ENCODE peak calls at places on chromosomes 4 and X, in five cellular contexts. One of them, this sample, is unnamed.

GRCh38 chrX:110310896-110311295 is 7.0 kb downstream of the AMMECR1 start:
- DNase-seq in stimulated activated CD8-positive, alpha-beta memory T cell treated with anti-CD3 and anti-CD28 coated beads, Interleukin-12 subunit alpha, Interleukin-12 subunit beta, amount 100 ng/mL, for 4 hours: no peak
- DNase-seq in MCF 10A: peak; percentile 7
- DNase-seq in SK-N-SH: no peak
- DNase-seq in heart right ventricle: no peak
- DNase-seq in this sample: no peak

GRCh38 chr4:26219206-26219605 is 101.6 kb upstream of the RBPJ start:
- DNase-seq in stimulated activated CD8-positive, alpha-beta memory T cell treated with anti-CD3 and anti-CD28 coated beads, Interleukin-12 subunit alpha, Interleukin-12 subunit beta, amount 100 ng/mL, for 4 hours: no peak
- DNase-seq in MCF 10A: no peak
- DNase-seq in heart right ventricle: no peak
- DNase-seq in SK-N-SH: no peak
- DNase-seq in this sample: no peak

GRCh38 chr4:189506080-189506479 is 434.6 kb upstream of the FRG1 start:
- DNase-seq in heart right ventricle: no peak
- DNase-seq in stimulated activated CD8-positive, alpha-beta memory T cell treated with anti-CD3 and anti-CD28 coated beads, Interleukin-12 subunit alpha, Interleukin-12 subunit beta, amount 100 ng/mL, for 4 hours: no peak
- DNase-seq in MCF 10A: no peak
- DNase-seq in SK-N-SH: no peak
- DNase-seq in this sample: no peak

GRCh38 chr4:168917150-168917779 is 92.8 kb downstream of the CBR4 start:
- DNase-seq in SK-N-SH: peak; percentile 42
- DNase-seq in MCF 10A: peak; percentile 64
- DNase-seq in stimulated activated CD8-positive, alpha-beta memory T cell treated with anti-CD3 and anti-CD28 coated beads, Interleukin-12 subunit alpha, Interleukin-12 subunit beta, amount 100 ng/mL, for 4 hours: no peak
- DNase-seq in heart right ventricle: no peak
- DNase-seq in this sample: no peak

GRCh38 chr4:69858683-69859082 is 1.3 kb downstream of the SULT1E1 start:
- DNase-seq in SK-N-SH: no peak
- DNase-seq in MCF 10A: peak; percentile 81
- DNase-seq in heart right ventricle: no peak
- DNase-seq in stimulated activated CD8-positive, alpha-beta memory T cell treated with anti-CD3 and anti-CD28 coated beads, Interleukin-12 subunit alpha, Interleukin-12 subunit beta, amount 100 ng/mL, for 4 hours: no peak
- DNase-seq in this sample: peak; percentile 73

GRCh38 chr4:120718979-120719566 is 203.5 kb downstream of the PRDM5 start:
- DNase-seq in heart right ventricle: no peak
- DNase-seq in stimulated activated CD8-positive, alpha-beta memory T cell treated with anti-CD3 and anti-CD28 coated beads, Interleukin-12 subunit alpha, Interleukin-12 subunit beta, amount 100 ng/mL, for 4 hours: no peak
- DNase-seq in MCF 10A: peak; percentile 56
- DNase-seq in SK-N-SH: peak; percentile 34
- DNase-seq in this sample: no peak

GRCh38 chr4:19010766-19011165 is 989.2 kb upstream of the LCORL start:
- DNase-seq in heart right ventricle: no peak
- DNase-seq in stimulated activated CD8-positive, alpha-beta memory T cell treated with anti-CD3 and anti-CD28 coated beads, Interleukin-12 subunit alpha, Interleukin-12 subunit beta, amount 100 ng/mL, for 4 hours: no peak
- DNase-seq in SK-N-SH: no peak
- DNase-seq in MCF 10A: no peak
- DNase-seq in this sample: no peak

GRCh38 chr4:106062452-106062875 is 167.2 kb downstream of the NPNT start:
- DNase-seq in heart right ventricle: no peak
- DNase-seq in SK-N-SH: no peak
- DNase-seq in stimulated activated CD8-positive, alpha-beta memory T cell treated with anti-CD3 and anti-CD28 coated beads, Interleukin-12 subunit alpha, Interleukin-12 subunit beta, amount 100 ng/mL, for 4 hours: no peak
- DNase-seq in MCF 10A: peak; percentile 79
- DNase-seq in this sample: peak; percentile 51

GRCh38 chr4:105155426-105155825 is 8.8 kb downstream of the TET2 start:
- DNase-seq in stimulated activated CD8-positive, alpha-beta memory T cell treated with anti-CD3 and anti-CD28 coated beads, Interleukin-12 subunit alpha, Interleukin-12 subunit beta, amount 100 ng/mL, for 4 hours: no peak
- DNase-seq in SK-N-SH: no peak
- DNase-seq in MCF 10A: no peak
- DNase-seq in heart right ventricle: no peak
- DNase-seq in this sample: no peak

GRCh38 chrX:153731117-153731844 is 6.6 kb downstream of the ABCD1 start:
- DNase-seq in stimulated activated CD8-positive, alpha-beta memory T cell treated with anti-CD3 and anti-CD28 coated beads, Interleukin-12 subunit alpha, Interleukin-12 subunit beta, amount 100 ng/mL, for 4 hours: no peak
- DNase-seq in heart right ventricle: no peak
- DNase-seq in MCF 10A: peak; percentile 70
- DNase-seq in SK-N-SH: no peak
- DNase-seq in this sample: no peak

GRCh38 chr4:69156913-69157312 is 57.6 kb downstream of the UGT2B11 start:
- DNase-seq in SK-N-SH: no peak
- DNase-seq in MCF 10A: peak; percentile 23
- DNase-seq in stimulated activated CD8-positive, alpha-beta memory T cell treated with anti-CD3 and anti-CD28 coated beads, Interleukin-12 subunit alpha, Interleukin-12 subunit beta, amount 100 ng/mL, for 4 hours: no peak
- DNase-seq in heart right ventricle: no peak
- DNase-seq in this sample: peak; percentile 6

GRCh38 chrX:79081895-79082512 is 62.5 kb upstream of the GPR174 start:
- DNase-seq in SK-N-SH: peak; percentile 33
- DNase-seq in heart right ventricle: no peak
- DNase-seq in stimulated activated CD8-positive, alpha-beta memory T cell treated with anti-CD3 and anti-CD28 coated beads, Interleukin-12 subunit alpha, Interleukin-12 subunit beta, amount 100 ng/mL, for 4 hours: no peak
- DNase-seq in MCF 10A: peak; percentile 38
- DNase-seq in this sample: no peak

GRCh38 chr4:70559216-70559830 is 32.7 kb upstream of the AMBN start:
- DNase-seq in MCF 10A: peak; percentile 74
- DNase-seq in heart right ventricle: no peak
- DNase-seq in SK-N-SH: peak; percentile 37
- DNase-seq in stimulated activated CD8-positive, alpha-beta memory T cell treated with anti-CD3 and anti-CD28 coated beads, Interleukin-12 subunit alpha, Interleukin-12 subunit beta, amount 100 ng/mL, for 4 hours: no peak
- DNase-seq in this sample: no peak

GRCh38 chrX:9555354-9555753 is 90.5 kb downstream of the TBL1X start:
- DNase-seq in heart right ventricle: no peak
- DNase-seq in MCF 10A: peak; percentile 39
- DNase-seq in stimulated activated CD8-positive, alpha-beta memory T cell treated with anti-CD3 and anti-CD28 coated beads, Interleukin-12 subunit alpha, Interleukin-12 subunit beta, amount 100 ng/mL, for 4 hours: no peak
- DNase-seq in SK-N-SH: no peak
- DNase-seq in this sample: no peak

GRCh38 chr4:57078685-57079521 is 31.3 kb downstream of the IGFBP7 start:
- DNase-seq in MCF 10A: peak; percentile 95
- DNase-seq in heart right ventricle: no peak
- DNase-seq in SK-N-SH: no peak
- DNase-seq in stimulated activated CD8-positive, alpha-beta memory T cell treated with anti-CD3 and anti-CD28 coated beads, Interleukin-12 subunit alpha, Interleukin-12 subunit beta, amount 100 ng/mL, for 4 hours: no peak
- DNase-seq in this sample: peak; percentile 87

GRCh38 chrX:11381464-11381863 is 88.3 kb downstream of the AMELX start:
- DNase-seq in SK-N-SH: peak; percentile 20
- DNase-seq in heart right ventricle: no peak
- DNase-seq in stimulated activated CD8-positive, alpha-beta memory T cell treated with anti-CD3 and anti-CD28 coated beads, Interleukin-12 subunit alpha, Interleukin-12 subunit beta, amount 100 ng/mL, for 4 hours: no peak
- DNase-seq in MCF 10A: peak; percentile 78
- DNase-seq in this sample: peak; percentile 28

GRCh38 chr4:147530153-147530552 is 49.3 kb downstream of the EDNRA start:
- DNase-seq in stimulated activated CD8-positive, alpha-beta memory T cell treated with anti-CD3 and anti-CD28 coated beads, Interleukin-12 subunit alpha, Interleukin-12 subunit beta, amount 100 ng/mL, for 4 hours: no peak
- DNase-seq in heart right ventricle: no peak
- DNase-seq in MCF 10A: no peak
- DNase-seq in SK-N-SH: no peak
- DNase-seq in this sample: no peak

GRCh38 chrX:119693996-119694451 is 1.1 kb upstream of the SEPTIN6 start:
- DNase-seq in MCF 10A: no peak
- DNase-seq in stimulated activated CD8-positive, alpha-beta memory T cell treated with anti-CD3 and anti-CD28 coated beads, Interleukin-12 subunit alpha, Interleukin-12 subunit beta, amount 100 ng/mL, for 4 hours: no peak
- DNase-seq in SK-N-SH: peak; percentile 26
- DNase-seq in heart right ventricle: no peak
- DNase-seq in this sample: no peak

GRCh38 chrX:54248309-54248708 is 65.3 kb upstream of the FAM120C start:
- DNase-seq in stimulated activated CD8-positive, alpha-beta memory T cell treated with anti-CD3 and anti-CD28 coated beads, Interleukin-12 subunit alpha, Interleukin-12 subunit beta, amount 100 ng/mL, for 4 hours: no peak
- DNase-seq in heart right ventricle: no peak
- DNase-seq in SK-N-SH: no peak
- DNase-seq in MCF 10A: peak; percentile 35
- DNase-seq in this sample: peak; percentile 41

GRCh38 chr4:107213880-107214279 is 177.8 kb upstream of the DKK2 start:
- DNase-seq in heart right ventricle: no peak
- DNase-seq in SK-N-SH: no peak
- DNase-seq in MCF 10A: no peak
- DNase-seq in stimulated activated CD8-positive, alpha-beta memory T cell treated with anti-CD3 and anti-CD28 coated beads, Interleukin-12 subunit alpha, Interleukin-12 subunit beta, amount 100 ng/mL, for 4 hours: no peak
- DNase-seq in this sample: no peak

GRCh38 chrX:116277391-116277790 is 106.8 kb downstream of the AGTR2 start:
- DNase-seq in heart right ventricle: no peak
- DNase-seq in stimulated activated CD8-positive, alpha-beta memory T cell treated with anti-CD3 and anti-CD28 coated beads, Interleukin-12 subunit alpha, Interleukin-12 subunit beta, amount 100 ng/mL, for 4 hours: no peak
- DNase-seq in SK-N-SH: no peak
- DNase-seq in MCF 10A: no peak
- DNase-seq in this sample: no peak

GRCh38 chr4:100022792-100023222 is 72.7 kb upstream of the H2AZ1 start:
- DNase-seq in SK-N-SH: peak; percentile 59
- DNase-seq in MCF 10A: no peak
- DNase-seq in stimulated activated CD8-positive, alpha-beta memory T cell treated with anti-CD3 and anti-CD28 coated beads, Interleukin-12 subunit alpha, Interleukin-12 subunit beta, amount 100 ng/mL, for 4 hours: no peak
- DNase-seq in heart right ventricle: no peak
- DNase-seq in this sample: no peak

GRCh38 chr4:30380404-30380998 is 339.7 kb upstream of the PCDH7 start:
- DNase-seq in SK-N-SH: peak; percentile 17
- DNase-seq in heart right ventricle: no peak
- DNase-seq in stimulated activated CD8-positive, alpha-beta memory T cell treated with anti-CD3 and anti-CD28 coated beads, Interleukin-12 subunit alpha, Interleukin-12 subunit beta, amount 100 ng/mL, for 4 hours: no peak
- DNase-seq in MCF 10A: peak; percentile 55
- DNase-seq in this sample: peak; percentile 27

GRCh38 chr4:9833421-9833820 is 52.0 kb downstream of the DRD5 start:
- DNase-seq in SK-N-SH: no peak
- DNase-seq in stimulated activated CD8-positive, alpha-beta memory T cell treated with anti-CD3 and anti-CD28 coated beads, Interleukin-12 subunit alpha, Interleukin-12 subunit beta, amount 100 ng/mL, for 4 hours: no peak
- DNase-seq in MCF 10A: no peak
- DNase-seq in heart right ventricle: no peak
- DNase-seq in this sample: no peak

GRCh38 chr4:153528705-153529493 is 62.7 kb downstream of the TMEM131L start:
- DNase-seq in MCF 10A: no peak
- DNase-seq in heart right ventricle: no peak
- DNase-seq in stimulated activated CD8-positive, alpha-beta memory T cell treated with anti-CD3 and anti-CD28 coated beads, Interleukin-12 subunit alpha, Interleukin-12 subunit beta, amount 100 ng/mL, for 4 hours: no peak
- DNase-seq in SK-N-SH: no peak
- DNase-seq in this sample: no peak

GRCh38 chr4:1171306-1172227 is 816 bp downstream of the SPON2 start:
- DNase-seq in MCF 10A: no peak
- DNase-seq in stimulated activated CD8-positive, alpha-beta memory T cell treated with anti-CD3 and anti-CD28 coated beads, Interleukin-12 subunit alpha, Interleukin-12 subunit beta, amount 100 ng/mL, for 4 hours: peak; percentile 37
- DNase-seq in SK-N-SH: peak; percentile 68
- DNase-seq in heart right ventricle: no peak
- DNase-seq in this sample: no peak

GRCh38 chr4:67779631-67780030 is 25.4 kb upstream of the GNRHR start:
- DNase-seq in stimulated activated CD8-positive, alpha-beta memory T cell treated with anti-CD3 and anti-CD28 coated beads, Interleukin-12 subunit alpha, Interleukin-12 subunit beta, amount 100 ng/mL, for 4 hours: no peak
- DNase-seq in heart right ventricle: no peak
- DNase-seq in SK-N-SH: no peak
- DNase-seq in MCF 10A: peak; percentile 62
- DNase-seq in this sample: peak; percentile 94

GRCh38 chr4:157895205-157895604 is 277.6 kb downstream of the GASK1B start:
- DNase-seq in heart right ventricle: no peak
- DNase-seq in SK-N-SH: no peak
- DNase-seq in stimulated activated CD8-positive, alpha-beta memory T cell treated with anti-CD3 and anti-CD28 coated beads, Interleukin-12 subunit alpha, Interleukin-12 subunit beta, amount 100 ng/mL, for 4 hours: no peak
- DNase-seq in MCF 10A: no peak
- DNase-seq in this sample: no peak

GRCh38 chrX:57752866-57753265 is 72.8 kb upstream of the NLRP2B start:
- DNase-seq in heart right ventricle: no peak
- DNase-seq in stimulated activated CD8-positive, alpha-beta memory T cell treated with anti-CD3 and anti-CD28 coated beads, Interleukin-12 subunit alpha, Interleukin-12 subunit beta, amount 100 ng/mL, for 4 hours: no peak
- DNase-seq in SK-N-SH: no peak
- DNase-seq in MCF 10A: no peak
- DNase-seq in this sample: no peak

GRCh38 chr4:175641053-175641452 is 171.0 kb downstream of the GPM6A start:
- DNase-seq in MCF 10A: no peak
- DNase-seq in heart right ventricle: no peak
- DNase-seq in SK-N-SH: no peak
- DNase-seq in stimulated activated CD8-positive, alpha-beta memory T cell treated with anti-CD3 and anti-CD28 coated beads, Interleukin-12 subunit alpha, Interleukin-12 subunit beta, amount 100 ng/mL, for 4 hours: no peak
- DNase-seq in this sample: no peak

GRCh38 chrX:65522739-65523372 is 11.7 kb downstream of the LAS1L start:
- DNase-seq in heart right ventricle: no peak
- DNase-seq in SK-N-SH: no peak
- DNase-seq in MCF 10A: peak; percentile 48
- DNase-seq in stimulated activated CD8-positive, alpha-beta memory T cell treated with anti-CD3 and anti-CD28 coated beads, Interleukin-12 subunit alpha, Interleukin-12 subunit beta, amount 100 ng/mL, for 4 hours: no peak
- DNase-seq in this sample: no peak

GRCh38 chrX:80721186-80721585 is 88.5 kb downstream of the BRWD3 start:
- DNase-seq in heart right ventricle: no peak
- DNase-seq in MCF 10A: no peak
- DNase-seq in stimulated activated CD8-positive, alpha-beta memory T cell treated with anti-CD3 and anti-CD28 coated beads, Interleukin-12 subunit alpha, Interleukin-12 subunit beta, amount 100 ng/mL, for 4 hours: no peak
- DNase-seq in SK-N-SH: no peak
- DNase-seq in this sample: no peak

GRCh38 chr4:184538023-184538599 is 63.8 kb upstream of the IRF2 start:
- DNase-seq in heart right ventricle: peak; percentile 85
- DNase-seq in SK-N-SH: peak; percentile 79
- DNase-seq in stimulated activated CD8-positive, alpha-beta memory T cell treated with anti-CD3 and anti-CD28 coated beads, Interleukin-12 subunit alpha, Interleukin-12 subunit beta, amount 100 ng/mL, for 4 hours: peak; percentile 27
- DNase-seq in MCF 10A: peak; percentile 94
- DNase-seq in this sample: peak; percentile 80

This sample was measured in foreskin keratinocyte.